ENCODE peak calls at places on chromosomes 7 and 10, in six cellular contexts. Q is NCI-H1436; S is activated T-helper 1 cell treated with anti-CD3 and anti-CD28 coated beads, Interleukin-12 subunit alpha, Interleukin-12 subunit beta, Interleukin-2, Interleukin-4 antibody, amounts not matched to agents 30 ng/mL and 10 ng/mL and 1 ng/mL, durations not matched to agents 14 hours and 24 hours and 36 hours; W is psoas muscle; R is activated CD4-positive, alpha-beta T cell treated with anti-CD3 and anti-CD28 coated beads, Interleukin-2, amount 10 ng/mL, durations not matched to agents 7 days and 5 days; G is mucosa of descending colon. T is an unnamed sample.

GRCh38 chr7:84949501-84949900 is 237.4 kb downstream of the SEMA3D start:
- DNase-seq in S (no peak), Q (no peak), G (no peak), R (no peak), W (no peak), T (no peak)

GRCh38 chr10:95408931-95409873 is 118.4 kb upstream of the PDLIM1 start:
- DNase-seq in Q (no peak), S (no peak), R (no peak), G (no peak), W (no peak), T (no peak)

GRCh38 chr10:77506517-77506916 is 131.1 kb downstream of the KCNMA1 start:
- DNase-seq in Q (no peak), W (no peak), S (no peak), G (no peak), R (no peak), T (no peak)

GRCh38 chr10:93039110-93039509 is 21.5 kb upstream of the CYP26C1 start:
- DNase-seq in R (no peak), Q (no peak), G (no peak), S (no peak), W (no peak), T (no peak)

GRCh38 chr7:1850976-1851571 is 181.0 kb downstream of the ELFN1 start:
- DNase-seq in W (peak), G (no peak), S (no peak), R (no peak), Q (no peak), T (no peak)

GRCh38 chr10:4034907-4035581 is 250.0 kb upstream of the KLF6 start:
- DNase-seq in Q (no peak), G (peak), W (no peak), R (peak), S (peak), T (no peak)

GRCh38 chr10:95814011-95814727 is 58.2 kb downstream of the ENTPD1 start:
- DNase-seq in W (no peak), G (peak), S (no peak), R (no peak), Q (no peak), T (no peak)

GRCh38 chr7:105581066-105581811 is at the start of gene EFCAB10:
- DNase-seq in R (peak), G (peak), Q (peak), S (peak), W (peak), T (peak)

GRCh38 chr7:77266162-77266807 is 66.7 kb upstream of the FGL2 start:
- DNase-seq in W (no peak), Q (no peak), G (no peak), S (no peak), R (no peak), T (no peak)

GRCh38 chr7:81013036-81013435 is 94.2 kb upstream of the SEMA3C start:
- DNase-seq in W (no peak), G (no peak), Q (no peak), S (no peak), R (no peak), T (no peak)

GRCh38 chr10:47279276-47279675 is 20.7 kb upstream of the GDF10 start:
- DNase-seq in G (no peak), Q (no peak), R (no peak), S (no peak), W (no peak), T (no peak)

GRCh38 chr7:155896531-155897263 is 84.4 kb upstream of the SHH start:
- DNase-seq in S (no peak), G (no peak), R (no peak), W (no peak), Q (no peak), T (no peak)

GRCh38 chr7:108109216-108109908 is 20.8 kb downstream of the LAMB4 start:
- DNase-seq in R (peak), Q (peak), G (peak), S (no peak), W (no peak), T (peak)

GRCh38 chr7:28575241-28575643 is 162.9 kb downstream of the CREB5 start:
- DNase-seq in S (no peak), W (no peak), R (no peak), G (no peak), Q (no peak), T (no peak)

GRCh38 chr7:106199813-106200364 is 84.9 kb downstream of the NAMPT start:
- DNase-seq in R (no peak), W (no peak), S (no peak), G (no peak), Q (no peak), T (no peak)

GRCh38 chr10:110803239-110803593 is 68.5 kb upstream of the PDCD4 start:
- DNase-seq in G (no peak), Q (no peak), R (no peak), W (no peak), S (no peak), T (no peak)

GRCh38 chr7:47458057-47458456 is 123.9 kb downstream of the TNS3 start:
- DNase-seq in W (peak), S (no peak), R (no peak), Q (no peak), G (no peak), T (no peak)

GRCh38 chr10:60943372-60944158 is 420 bp downstream of the RHOBTB1 start:
- DNase-seq in S (no peak), W (peak), G (peak), Q (peak), R (peak), T (peak)

GRCh38 chr10:79379512-79380124 is 32.3 kb downstream of the PPIF start:
- DNase-seq in S (no peak), Q (no peak), R (no peak), W (peak), G (peak), T (no peak)

GRCh38 chr7:11153694-11154093 is 180.0 kb downstream of the PHF14 start:
- DNase-seq in W (no peak), Q (peak), R (no peak), G (peak), S (no peak), T (no peak)

GRCh38 chr7:157136372-157136771 is 2.4 kb upstream of the UBE3C start:
- DNase-seq in Q (peak), S (no peak), G (no peak), R (no peak), W (no peak), T (no peak)

GRCh38 chr7:5012985-5013384 is 32.7 kb upstream of the RBAK start:
- DNase-seq in Q (no peak), W (no peak), G (no peak), R (no peak), S (no peak), T (no peak)

GRCh38 chr10:74290703-74291102 is 139.7 kb downstream of the ADK start:
- DNase-seq in Q (no peak), W (no peak), S (no peak), R (no peak), G (no peak), T (no peak)

GRCh38 chr10:24961582-24961981 is 9.2 kb upstream of the PRTFDC1 start:
- DNase-seq in W (no peak), Q (no peak), S (no peak), G (no peak), R (no peak), T (no peak)

GRCh38 chr10:122298598-122299301 is 27.7 kb downstream of the BTBD16 start:
- DNase-seq in R (peak), W (peak), G (peak), Q (peak), S (peak), T (peak)

GRCh38 chr7:28984631-28985030 is 26.5 kb upstream of the TRIL start:
- DNase-seq in S (no peak), Q (no peak), W (peak), G (peak), R (no peak), T (no peak)

GRCh38 chr10:6342091-6342490 is 139.4 kb downstream of the PFKFB3 start:
- DNase-seq in R (no peak), Q (no peak), W (no peak), S (no peak), G (no peak), T (no peak)

GRCh38 chr10:79022565-79023488 is 45.9 kb upstream of the ZMIZ1 start:
- DNase-seq in R (no peak), G (no peak), W (peak), Q (no peak), S (no peak), T (peak)

GRCh38 chr7:13077466-13077865 is 390.0 kb downstream of the ARL4A start:
- DNase-seq in S (no peak), R (no peak), G (no peak), W (no peak), Q (no peak), T (no peak)

GRCh38 chr10:94123253-94123995 is 129.7 kb downstream of the PLCE1 start:
- DNase-seq in G (no peak), W (no peak), Q (no peak), S (no peak), R (no peak), T (no peak)

GRCh38 chr10:52642208-52642607 is 130.4 kb downstream of the MBL2 start:
- DNase-seq in R (no peak), S (no peak), G (no peak), Q (no peak), W (no peak), T (no peak)

GRCh38 chr10:6337382-6337781 is 134.7 kb downstream of the PFKFB3 start:
- DNase-seq in R (no peak), Q (no peak), S (no peak), W (no peak), G (no peak), T (no peak)

GRCh38 chr10:68603766-68604165 is 43.6 kb downstream of the TET1 start:
- DNase-seq in G (no peak), Q (no peak), R (no peak), S (no peak), W (no peak), T (no peak)

GRCh38 chr10:110502851-110503301 is 5.2 kb downstream of the DUSP5 start:
- DNase-seq in G (peak), W (no peak), Q (no peak), R (peak), S (peak), T (peak)

GRCh38 chr7:12951397-12951801 is 264.0 kb downstream of the ARL4A start:
- DNase-seq in S (no peak), Q (no peak), G (no peak), R (no peak), W (no peak), T (no peak)

GRCh38 chr10:18158698-18159342 is 18.6 kb downstream of the CACNB2 start:
- DNase-seq in G (no peak), S (no peak), R (no peak), Q (no peak), W (no peak), T (no peak)

GRCh38 chr7:138632384-138632783 is 68.8 kb downstream of the SVOPL start:
- DNase-seq in G (no peak), S (no peak), W (no peak), Q (no peak), R (no peak), T (no peak)

GRCh38 chr10:132650611-132651250 is 113.1 kb downstream of the INPP5A start:
- DNase-seq in G (no peak), S (no peak), Q (no peak), R (no peak), W (peak), T (no peak)